ENCODE peak calls at places on chromosomes 1 and 21, in four cellular contexts. J, Y, V and E are unnamed samples. For H3K36me3, the result is how much of the 10 kb centered on the place peaks cover.

GRCh38 chr21:36321325-36322082 is 1.5 kb downstream of the MORC3 start:
- DNase-seq in J (no peak), Y (peak), V (no peak), E (no peak)

GRCh38 chr1:202945483-202945882 is 12.6 kb downstream of the ADIPOR1 start:
- DNase-seq in J (no peak), Y (no peak), V (no peak), E (no peak)

GRCh38 chr1:160807738-160808137 is 11.8 kb downstream of the LY9 start:
- DNase-seq in J (no peak), Y (no peak), V (no peak), E (no peak)

GRCh38 chr1:157671895-157672294 is 28.7 kb downstream of the FCRL3 start:
- DNase-seq in J (no peak), Y (no peak), V (no peak), E (no peak)

GRCh38 chr1:19209439-19209989 is 552 bp downstream of the UBR4 start:
- DNase-seq in J (peak), Y (peak), V (no peak), E (no peak)

GRCh38 chr1:162541619-162542141 is 19.8 kb upstream of the UAP1 start:
- DNase-seq in J (peak), Y (peak), V (no peak), E (peak)

GRCh38 chr1:205440121-205440475 is 15.7 kb downstream of the BLACAT1 start:
- DNase-seq in J (no peak), Y (no peak), V (no peak), E (no peak)

GRCh38 chr1:198244772-198245171 is 88.0 kb downstream of the NEK7 start:
- DNase-seq in J (no peak), Y (no peak), V (no peak), E (no peak)

GRCh38 chr1:219576931-219577330 is 36.0 kb downstream of the ZC3H11B start:
- DNase-seq in J (no peak), Y (no peak), V (no peak), E (no peak)

GRCh38 chr1:155760751-155761475 is 72.0 kb downstream of the DAP3 start:
- DNase-seq in J (no peak), Y (no peak), V (no peak), E (no peak)

GRCh38 chr1:50308883-50309282 is 114.4 kb downstream of the DMRTA2 start:
- DNase-seq in J (no peak), Y (peak), V (no peak), E (no peak)

GRCh38 chr21:38433516-38433915 is 64.8 kb downstream of the ERG start:
- DNase-seq in J (no peak), Y (no peak), V (no peak), E (no peak)

GRCh38 chr21:36350282-36350910 is 30.4 kb downstream of the MORC3 start:
- DNase-seq in J (no peak), Y (peak), V (no peak), E (no peak)

GRCh38 chr1:228350179-228350742 is 56.4 kb downstream of the TRIM11 start:
- DNase-seq in J (no peak), Y (no peak), V (no peak), E (no peak)

GRCh38 chr1:36807262-36807661 is 227.1 kb downstream of the GRIK3 start:
- DNase-seq in J (peak), Y (no peak), V (no peak), E (no peak)

GRCh38 chr1:8789314-8790214 is 27.9 kb downstream of the RERE start:
- DNase-seq in J (no peak), Y (no peak), V (no peak), E (no peak)

GRCh38 chr1:186511761-186512637 is 51.1 kb upstream of the PDC start:
- DNase-seq in J (no peak), Y (peak), V (peak), E (no peak)

GRCh38 chr1:82160903-82161302 is 360.2 kb downstream of the ADGRL2 start:
- DNase-seq in J (no peak), Y (no peak), V (no peak), E (no peak)
- H3K4me3 ChIP-seq in J (no peak), Y (no peak), V (no peak), E (no peak)

DNA sequence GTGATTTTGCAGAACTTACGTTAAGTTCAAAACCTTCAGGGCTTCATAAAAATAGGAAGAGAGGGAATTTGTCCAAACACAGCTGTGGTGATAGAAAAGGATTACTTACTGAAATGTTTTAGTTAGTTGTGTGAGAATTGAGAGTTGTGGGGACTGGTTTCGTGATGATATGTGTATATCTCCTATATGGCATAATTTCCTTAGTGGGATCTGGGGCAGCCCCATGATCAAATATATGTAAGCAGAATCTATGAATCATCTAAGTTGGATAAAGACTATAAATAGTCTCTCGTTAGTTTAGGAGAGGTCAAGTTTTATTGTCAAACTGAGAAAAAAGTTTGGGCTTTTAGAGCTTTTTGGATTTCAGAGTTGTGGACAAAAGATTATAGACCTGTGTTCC is 14.9 kb downstream of the MTR start:
- DNase-seq in J (no peak), Y (peak), V (no peak), E (no peak)
- H3K36me3 ChIP-seq in J (half or more), Y (under half), V (half or more), E (under half)

DNA sequence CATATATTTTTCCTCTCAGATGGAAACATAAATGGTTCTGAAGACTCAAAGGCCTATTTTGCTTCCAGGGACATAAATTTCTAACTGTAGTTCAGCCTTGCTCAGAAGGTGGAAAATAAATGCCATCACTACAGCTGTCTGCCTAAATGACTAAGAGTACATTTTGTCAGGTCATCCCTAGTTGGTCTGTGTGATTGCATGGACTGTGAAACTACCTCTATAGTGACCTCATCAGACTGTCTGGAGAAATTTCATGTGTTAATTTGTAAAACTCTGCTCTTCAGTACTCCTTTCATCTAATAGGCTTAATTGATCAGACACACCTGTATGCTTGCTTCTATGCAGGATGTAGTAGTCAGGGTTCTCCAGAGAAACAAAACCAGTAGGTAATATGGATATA is 886.9 kb downstream of the AMY1C start:
- DNase-seq in J (no peak), Y (no peak), V (no peak), E (no peak)
- TF ChIP-seq CTCF in J (no peak), Y (no peak), V (no peak), E (no peak)

GRCh38 chr1:5225687-5226389 is 571.4 kb downstream of the AJAP1 start:
- DNase-seq in J (no peak), Y (no peak), V (no peak), E (no peak)
- H3K4me3 ChIP-seq in J (no peak), Y (no peak), V (no peak), E (no peak)